ENCODE peak calls at places on chromosomes 5 and 9, in ten cellular contexts. A, S, E, Q, M, V, U, L, K and F are unnamed samples.

GRCh38 chr9:79477955-79478751 is 93.6 kb upstream of the TLE4 start:
- DNase-seq in A (no peak), S (no peak), E (no peak), Q (peak), M (peak), V (peak), U (peak), L (peak), K (peak), F (no peak)

GRCh38 chr9:88971131-88971960 is 19.9 kb upstream of the S1PR3 start:
- DNase-seq in A (peak), S (no peak), E (no peak), Q (no peak), M (no peak), V (no peak), U (no peak), L (no peak), K (no peak), F (no peak)

GRCh38 chr5:10400834-10401233 is 40.8 kb upstream of the ROPN1L start:
- DNase-seq in A (no peak), S (no peak), E (no peak), Q (peak), M (no peak), V (no peak), U (no peak), L (no peak), K (peak), F (no peak)

GRCh38 chr5:38426986-38427950 is 129.2 kb downstream of the LIFR start:
- DNase-seq in A (peak), S (no peak), E (no peak), Q (no peak), M (no peak), V (no peak), U (no peak), L (peak), K (no peak), F (no peak)

GRCh38 chr5:170226138-170226435 is 6.7 kb upstream of the C5orf58 start:
- DNase-seq in A (no peak), S (no peak), E (no peak), Q (no peak), M (no peak), V (no peak), U (no peak), L (no peak), K (no peak), F (no peak)

GRCh38 chr9:5186416-5187169 is 1.2 kb upstream of the INSL6 start:
- DNase-seq in A (no peak), S (peak), E (no peak), Q (peak), M (peak), V (peak), U (peak), L (peak), K (peak), F (peak)

GRCh38 chr5:131628990-131629389 is 6.0 kb downstream of the RAPGEF6 start:
- DNase-seq in A (no peak), S (no peak), E (no peak), Q (no peak), M (no peak), V (no peak), U (no peak), L (peak), K (no peak), F (no peak)

GRCh38 chr5:125446986-125447385 is 700.5 kb upstream of the ZNF608 start:
- DNase-seq in A (no peak), S (no peak), E (no peak), Q (no peak), M (no peak), V (no peak), U (no peak), L (no peak), K (peak), F (no peak)

GRCh38 chr5:21823076-21823574 is 1030.0 kb downstream of the CDH12 start:
- DNase-seq in A (no peak), S (no peak), E (no peak), Q (no peak), M (no peak), V (no peak), U (no peak), L (no peak), K (no peak), F (no peak)

GRCh38 chr9:14314929-14315753 is 1.2 kb upstream of the NFIB start:
- DNase-seq in A (peak), S (peak), E (no peak), Q (no peak), M (peak), V (peak), U (peak), L (peak), K (peak), F (peak)

GRCh38 chr5:132681983-132682382 is 8.2 kb downstream of the IL4 start:
- DNase-seq in A (no peak), S (no peak), E (no peak), Q (no peak), M (no peak), V (no peak), U (no peak), L (no peak), K (no peak), F (no peak)

GRCh38 chr9:92648447-92649406 is 21.2 kb downstream of the IPPK start:
- DNase-seq in A (peak), S (no peak), E (no peak), Q (no peak), M (peak), V (peak), U (no peak), L (no peak), K (no peak), F (no peak)

GRCh38 chr9:110738982-110739381 is 70.4 kb downstream of the MUSK start:
- DNase-seq in A (no peak), S (no peak), E (no peak), Q (no peak), M (no peak), V (no peak), U (no peak), L (no peak), K (no peak), F (no peak)

GRCh38 chr9:84138543-84138942 is 157.9 kb downstream of the RMI1 start:
- DNase-seq in A (no peak), S (no peak), E (no peak), Q (no peak), M (no peak), V (no peak), U (no peak), L (no peak), K (no peak), F (no peak)

GRCh38 chr5:130102995-130103394 is 198.7 kb downstream of the CHSY3 start:
- DNase-seq in A (no peak), S (no peak), E (no peak), Q (no peak), M (no peak), V (no peak), U (no peak), L (no peak), K (no peak), F (no peak)

GRCh38 chr5:144467795-144468194 is 297.1 kb downstream of the KCTD16 start:
- DNase-seq in A (no peak), S (no peak), E (no peak), Q (no peak), M (no peak), V (peak), U (peak), L (peak), K (peak), F (peak)

GRCh38 chr5:150024241-150024984 is 23.9 kb downstream of the HMGXB3 start:
- DNase-seq in A (no peak), S (no peak), E (no peak), Q (no peak), M (no peak), V (no peak), U (no peak), L (no peak), K (peak), F (no peak)

GRCh38 chr5:43152946-43153345 is 32.2 kb downstream of the ZNF131 start:
- DNase-seq in A (no peak), S (no peak), E (no peak), Q (no peak), M (no peak), V (no peak), U (no peak), L (no peak), K (peak), F (no peak)

GRCh38 chr5:53792338-53792737 is 231.9 kb downstream of the NDUFS4 start:
- DNase-seq in A (no peak), S (no peak), E (no peak), Q (no peak), M (no peak), V (no peak), U (no peak), L (no peak), K (no peak), F (no peak)

GRCh38 chr9:105647595-105648349 is 14.5 kb upstream of the TAL2 start:
- DNase-seq in A (no peak), S (no peak), E (no peak), Q (no peak), M (no peak), V (peak), U (no peak), L (no peak), K (no peak), F (no peak)

GRCh38 chr9:21251162-21251561 is 11.4 kb upstream of the IFNA14 start:
- DNase-seq in A (no peak), S (no peak), E (no peak), Q (no peak), M (no peak), V (no peak), U (no peak), L (no peak), K (no peak), F (no peak)
- TF ChIP-seq CTCF in A (no peak), S (no peak), E (no peak), Q (no peak), M (no peak), V (no peak), U (no peak), L (no peak), K (no peak), F (no peak)

GRCh38 chr9:107944387-107944786 is 454.8 kb upstream of the KLF4 start:
- DNase-seq in A (no peak), S (no peak), E (no peak), Q (no peak), M (no peak), V (no peak), U (no peak), L (no peak), K (no peak), F (no peak)

GRCh38 chr9:107943901-107944300 is 454.3 kb upstream of the KLF4 start:
- DNase-seq in A (no peak), S (no peak), E (no peak), Q (no peak), M (no peak), V (no peak), U (no peak), L (no peak), K (no peak), F (no peak)

GRCh38 chr9:107935931-107936330 is 446.4 kb upstream of the KLF4 start:
- DNase-seq in A (no peak), S (no peak), E (no peak), Q (no peak), M (no peak), V (no peak), U (no peak), L (no peak), K (no peak), F (no peak)

GRCh38 chr9:107942870-107943269 is 453.3 kb upstream of the KLF4 start:
- DNase-seq in A (no peak), S (no peak), E (no peak), Q (peak), M (no peak), V (no peak), U (no peak), L (no peak), K (no peak), F (no peak)

GRCh38 chr9:107940622-107941021 is 451.1 kb upstream of the KLF4 start:
- DNase-seq in A (no peak), S (no peak), E (no peak), Q (no peak), M (no peak), V (no peak), U (no peak), L (no peak), K (no peak), F (no peak)
- TF ChIP-seq CTCF in A (no peak), S (no peak), E (no peak), Q (no peak), M (no peak), V (no peak), U (no peak), L (no peak), K (no peak), F (no peak)

DNA sequence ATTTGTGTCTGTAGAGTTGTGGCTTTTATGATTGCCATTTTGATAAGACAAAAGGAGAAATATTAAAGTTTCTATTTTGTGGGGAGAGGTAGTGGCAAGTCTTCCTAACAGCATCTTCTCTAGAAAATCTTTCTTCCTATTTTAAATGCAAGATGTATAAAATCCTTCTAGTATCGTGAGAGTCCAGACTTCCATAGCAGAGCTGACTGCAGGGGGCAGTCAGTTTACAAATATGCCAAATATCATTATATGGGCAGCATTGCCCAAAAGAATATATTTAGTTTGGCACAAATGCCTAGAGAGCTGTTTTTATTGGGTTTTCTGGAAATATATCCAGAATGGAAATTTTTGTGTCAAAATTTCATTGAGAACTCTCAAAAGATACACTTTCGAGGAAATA is 82.1 kb upstream of the ALDH1A1 start:
- DNase-seq in A (no peak), S (no peak), E (no peak), Q (no peak), M (no peak), V (no peak), U (no peak), L (no peak), K (peak), F (no peak)
- TF ChIP-seq CTCF in A (no peak), S (no peak), E (no peak), Q (no peak), M (no peak), V (no peak), U (no peak), L (peak), K (no peak), F (no peak)

DNA sequence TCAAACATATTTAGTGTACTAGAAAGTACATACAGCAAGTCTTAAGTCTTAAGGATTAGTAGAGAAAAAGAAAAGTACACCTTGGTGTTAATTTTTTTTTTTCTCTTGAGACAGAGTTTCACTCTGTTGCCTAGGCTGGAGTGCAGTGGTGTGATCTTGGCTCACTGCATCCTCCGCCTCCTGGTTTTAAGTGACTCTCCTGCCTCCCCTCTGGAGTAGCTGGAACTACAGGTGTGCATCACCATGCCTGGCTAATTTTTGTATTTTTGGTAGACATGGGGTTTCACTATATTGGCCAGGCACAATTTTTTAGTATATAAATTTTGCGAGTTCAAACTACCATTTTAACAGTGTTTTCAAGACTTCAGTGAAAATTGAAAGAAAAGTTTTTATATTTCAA is 1941.1 kb upstream of the CDH6 start:
- DNase-seq in A (no peak), S (no peak), E (no peak), Q (no peak), M (no peak), V (peak), U (no peak), L (no peak), K (no peak), F (no peak)
- TF ChIP-seq CTCF in A (no peak), S (no peak), E (no peak), Q (no peak), M (no peak), V (peak), U (no peak), L (no peak), K (no peak), F (no peak)

DNA sequence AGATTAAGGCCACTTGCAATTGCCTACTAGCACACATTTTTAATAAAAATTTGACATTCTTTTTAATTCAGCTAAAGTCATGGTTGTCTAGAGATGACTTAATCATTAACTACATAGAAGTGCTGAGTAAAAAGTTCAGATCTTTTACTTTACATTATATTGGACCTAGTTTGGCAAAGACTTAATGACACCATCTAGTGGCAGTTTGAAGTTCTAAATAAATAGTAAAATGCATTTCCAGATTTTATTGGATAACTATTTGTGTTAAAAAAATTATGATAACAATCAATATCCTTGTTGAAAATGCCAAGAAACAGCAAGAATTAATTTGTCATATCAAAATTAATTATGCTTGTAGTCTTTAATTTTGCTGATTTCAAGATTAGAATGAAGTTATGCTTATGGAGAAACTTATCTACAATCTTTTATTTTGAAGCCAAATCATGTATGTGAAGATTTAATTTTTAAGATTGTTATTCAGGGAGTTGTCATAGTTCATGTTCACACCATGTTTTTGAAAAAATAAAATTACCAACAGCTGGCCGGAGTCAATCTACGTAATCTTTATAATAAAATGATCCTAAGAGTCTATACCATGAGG is 69.6 kb upstream of the PJA2 start:
- DNase-seq in A (no peak), S (no peak), E (no peak), Q (peak), M (no peak), V (no peak), U (no peak), L (peak), K (peak), F (no peak)
- TF ChIP-seq CTCF in A (no peak), S (peak), E (no peak), Q (peak), M (no peak), V (peak), U (peak), L (peak), K (peak), F (peak)

GRCh38 chr9:91038483-91039124 is 237.0 kb downstream of the SYK start:
- DNase-seq in A (peak), S (peak), E (no peak), Q (no peak), M (no peak), V (no peak), U (no peak), L (no peak), K (no peak), F (no peak)

GRCh38 chr9:91039125-91039834 is 237.7 kb downstream of the SYK start:
- DNase-seq in A (peak), S (peak), E (no peak), Q (no peak), M (no peak), V (no peak), U (no peak), L (no peak), K (no peak), F (no peak)

GRCh38 chr9:91036826-91037510 is 235.3 kb downstream of the SYK start:
- DNase-seq in A (peak), S (peak), E (peak), Q (peak), M (peak), V (peak), U (peak), L (peak), K (peak), F (peak)

GRCh38 chr9:91036356-91036755 is 234.7 kb downstream of the SYK start:
- DNase-seq in A (peak), S (peak), E (no peak), Q (no peak), M (no peak), V (no peak), U (no peak), L (no peak), K (no peak), F (no peak)

GRCh38 chr9:91037511-91038482 is 236.2 kb downstream of the SYK start:
- DNase-seq in A (peak), S (peak), E (peak), Q (no peak), M (no peak), V (no peak), U (no peak), L (peak), K (peak), F (peak)
- TF ChIP-seq CTCF in A (no peak), S (peak), E (no peak), Q (no peak), M (no peak), V (no peak), U (no peak), L (no peak), K (no peak), F (no peak)

GRCh38 chr5:155004138-155004744 is 9.3 kb upstream of the KIF4B start:
- DNase-seq in A (no peak), S (peak), E (no peak), Q (peak), M (no peak), V (peak), U (peak), L (peak), K (peak), F (peak)
- TF ChIP-seq CTCF in A (no peak), S (peak), E (no peak), Q (peak), M (peak), V (peak), U (no peak), L (peak), K (peak), F (peak)

GRCh38 chr9:128394404-128395168 is 23.4 kb downstream of the URM1 start:
- DNase-seq in A (no peak), S (no peak), E (no peak), Q (no peak), M (peak), V (no peak), U (no peak), L (no peak), K (no peak), F (no peak)

GRCh38 chr9:128391956-128392301 is 20.8 kb downstream of the URM1 start:
- DNase-seq in A (no peak), S (no peak), E (no peak), Q (no peak), M (no peak), V (no peak), U (no peak), L (no peak), K (no peak), F (no peak)

GRCh38 chr9:128393971-128394370 is 22.8 kb downstream of the URM1 start:
- DNase-seq in A (no peak), S (no peak), E (no peak), Q (no peak), M (no peak), V (no peak), U (no peak), L (no peak), K (no peak), F (no peak)

GRCh38 chr9:128392302-128393152 is 21.4 kb downstream of the URM1 start:
- DNase-seq in A (no peak), S (no peak), E (no peak), Q (no peak), M (no peak), V (no peak), U (no peak), L (no peak), K (no peak), F (no peak)

GRCh38 chr9:128393171-128393761 is 22.1 kb downstream of the URM1 start:
- DNase-seq in A (no peak), S (no peak), E (no peak), Q (no peak), M (peak), V (peak), U (no peak), L (no peak), K (no peak), F (no peak)
- TF ChIP-seq CTCF in A (no peak), S (no peak), E (no peak), Q (no peak), M (no peak), V (no peak), U (no peak), L (no peak), K (no peak), F (no peak)

GRCh38 chr5:32279223-32279622 is 33.5 kb downstream of the MTMR12 start:
- DNase-seq in A (no peak), S (no peak), E (no peak), Q (no peak), M (no peak), V (no peak), U (no peak), L (no peak), K (no peak), F (no peak)
- TF ChIP-seq CTCF in A (no peak), S (no peak), E (no peak), Q (no peak), M (no peak), V (no peak), U (no peak), L (no peak), K (no peak), F (no peak)

DNA sequence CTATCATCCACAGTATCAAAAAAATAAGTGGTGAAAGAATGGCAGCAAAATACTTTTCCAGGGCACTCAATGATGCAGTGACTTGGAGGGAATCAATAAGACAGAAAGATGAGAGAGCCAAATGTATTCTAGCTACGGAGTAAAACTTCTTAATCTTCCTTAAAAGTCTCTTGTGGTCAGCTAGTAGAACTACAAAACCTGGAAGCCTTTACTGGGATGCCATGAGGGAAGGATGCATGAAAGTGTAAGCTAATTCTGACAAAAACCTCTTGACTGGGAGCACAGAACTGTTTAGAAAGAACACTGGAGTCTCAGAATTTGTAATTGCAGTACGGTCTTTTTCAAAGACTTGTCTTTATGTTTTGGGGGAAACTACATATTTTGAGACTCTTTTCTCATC is 432.8 kb upstream of the PTPRD start:
- DNase-seq in A (no peak), S (no peak), E (no peak), Q (no peak), M (no peak), V (no peak), U (no peak), L (no peak), K (no peak), F (no peak)
- TF ChIP-seq CTCF in A (no peak), S (no peak), E (no peak), Q (no peak), M (no peak), V (no peak), U (no peak), L (no peak), K (no peak), F (no peak)